ENCODE peak calls at places on chromosomes 16 and 17, in nine cellular contexts. One of them, this sample, is unnamed.

GRCh38 chr17:82450357-82451106 is at the start of gene CYBC1:
- DNase-seq in H7: peak
- DNase-seq in RPMI7951: peak
- DNase-seq in NCI-H2081: peak
- DNase-seq in EL: peak
- DNase-seq in stimulated activated CD8-positive, alpha-beta memory T cell treated with anti-CD3 and anti-CD28 coated beads, Interleukin-15, amount 100 ng/mL, for 1 hour: peak
- DNase-seq in BJ: peak
- DNase-seq in NCI-H2171 treated with DMSO at 0.1 percent for 48 hours: peak
- DNase-seq in fibroblast of lung: peak
- DNase-seq in this sample: peak

GRCh38 chr16:89130448-89130847 is 36.8 kb downstream of the ACSF3 start:
- DNase-seq in H7: no peak
- DNase-seq in RPMI7951: no peak
- DNase-seq in NCI-H2081: no peak
- DNase-seq in EL: no peak
- DNase-seq in stimulated activated CD8-positive, alpha-beta memory T cell treated with anti-CD3 and anti-CD28 coated beads, Interleukin-15, amount 100 ng/mL, for 1 hour: no peak
- DNase-seq in BJ: no peak
- DNase-seq in NCI-H2171 treated with DMSO at 0.1 percent for 48 hours: no peak
- DNase-seq in fibroblast of lung: no peak
- DNase-seq in this sample: no peak

GRCh38 chr16:84665843-84666242 is 17.5 kb downstream of the KLHL36 start:
- DNase-seq in H7: no peak
- DNase-seq in RPMI7951: no peak
- DNase-seq in NCI-H2081: no peak
- DNase-seq in EL: no peak
- DNase-seq in stimulated activated CD8-positive, alpha-beta memory T cell treated with anti-CD3 and anti-CD28 coated beads, Interleukin-15, amount 100 ng/mL, for 1 hour: no peak
- DNase-seq in BJ: no peak
- DNase-seq in NCI-H2171 treated with DMSO at 0.1 percent for 48 hours: no peak
- DNase-seq in fibroblast of lung: no peak
- DNase-seq in this sample: no peak

GRCh38 chr17:17921192-17922082 is 50.8 kb downstream of the TOM1L2 start:
- DNase-seq in H7: no peak
- DNase-seq in RPMI7951: peak
- DNase-seq in NCI-H2081: no peak
- DNase-seq in EL: peak
- DNase-seq in stimulated activated CD8-positive, alpha-beta memory T cell treated with anti-CD3 and anti-CD28 coated beads, Interleukin-15, amount 100 ng/mL, for 1 hour: no peak
- DNase-seq in BJ: peak
- DNase-seq in NCI-H2171 treated with DMSO at 0.1 percent for 48 hours: peak
- DNase-seq in fibroblast of lung: peak
- DNase-seq in this sample: peak

GRCh38 chr17:13107726-13108235 is 90.0 kb upstream of the ELAC2 start:
- DNase-seq in H7: no peak
- DNase-seq in RPMI7951: no peak
- DNase-seq in NCI-H2081: no peak
- DNase-seq in EL: peak
- DNase-seq in stimulated activated CD8-positive, alpha-beta memory T cell treated with anti-CD3 and anti-CD28 coated beads, Interleukin-15, amount 100 ng/mL, for 1 hour: no peak
- DNase-seq in BJ: no peak
- DNase-seq in NCI-H2171 treated with DMSO at 0.1 percent for 48 hours: no peak
- DNase-seq in fibroblast of lung: no peak
- DNase-seq in this sample: no peak

GRCh38 chr17:38735161-38735997 is 5.2 kb downstream of the CISD3 start:
- DNase-seq in H7: peak
- DNase-seq in RPMI7951: no peak
- DNase-seq in NCI-H2081: peak
- DNase-seq in EL: no peak
- DNase-seq in stimulated activated CD8-positive, alpha-beta memory T cell treated with anti-CD3 and anti-CD28 coated beads, Interleukin-15, amount 100 ng/mL, for 1 hour: peak
- DNase-seq in BJ: no peak
- DNase-seq in NCI-H2171 treated with DMSO at 0.1 percent for 48 hours: peak
- DNase-seq in fibroblast of lung: peak
- DNase-seq in this sample: no peak

GRCh38 chr16:59593256-59593655 is 859.1 kb upstream of the GOT2 start:
- DNase-seq in H7: no peak
- DNase-seq in RPMI7951: peak
- DNase-seq in NCI-H2081: no peak
- DNase-seq in EL: peak
- DNase-seq in stimulated activated CD8-positive, alpha-beta memory T cell treated with anti-CD3 and anti-CD28 coated beads, Interleukin-15, amount 100 ng/mL, for 1 hour: no peak
- DNase-seq in BJ: peak
- DNase-seq in NCI-H2171 treated with DMSO at 0.1 percent for 48 hours: no peak
- DNase-seq in fibroblast of lung: peak
- DNase-seq in this sample: peak

GRCh38 chr16:25108054-25108453 is 3.5 kb upstream of the LCMT1 start:
- DNase-seq in H7: peak
- DNase-seq in RPMI7951: no peak
- DNase-seq in NCI-H2081: peak
- DNase-seq in EL: no peak
- DNase-seq in stimulated activated CD8-positive, alpha-beta memory T cell treated with anti-CD3 and anti-CD28 coated beads, Interleukin-15, amount 100 ng/mL, for 1 hour: no peak
- DNase-seq in BJ: no peak
- DNase-seq in NCI-H2171 treated with DMSO at 0.1 percent for 48 hours: no peak
- DNase-seq in fibroblast of lung: no peak
- DNase-seq in this sample: no peak

GRCh38 chr17:17528696-17529652 is 32.8 kb upstream of the RASD1 start:
- DNase-seq in H7: no peak
- DNase-seq in RPMI7951: no peak
- DNase-seq in NCI-H2081: no peak
- DNase-seq in EL: no peak
- DNase-seq in stimulated activated CD8-positive, alpha-beta memory T cell treated with anti-CD3 and anti-CD28 coated beads, Interleukin-15, amount 100 ng/mL, for 1 hour: no peak
- DNase-seq in BJ: no peak
- DNase-seq in NCI-H2171 treated with DMSO at 0.1 percent for 48 hours: no peak
- DNase-seq in fibroblast of lung: no peak
- DNase-seq in this sample: no peak

GRCh38 chr17:39663340-39663687 is 1.8 kb upstream of the TCAP start:
- DNase-seq in H7: peak
- DNase-seq in RPMI7951: no peak
- DNase-seq in NCI-H2081: no peak
- DNase-seq in EL: no peak
- DNase-seq in stimulated activated CD8-positive, alpha-beta memory T cell treated with anti-CD3 and anti-CD28 coated beads, Interleukin-15, amount 100 ng/mL, for 1 hour: no peak
- DNase-seq in BJ: no peak
- DNase-seq in NCI-H2171 treated with DMSO at 0.1 percent for 48 hours: no peak
- DNase-seq in fibroblast of lung: no peak
- DNase-seq in this sample: no peak

GRCh38 chr17:39845052-39845976 is 18.8 kb downstream of the IKZF3 start:
- DNase-seq in H7: no peak
- DNase-seq in RPMI7951: no peak
- DNase-seq in NCI-H2081: peak
- DNase-seq in EL: no peak
- DNase-seq in stimulated activated CD8-positive, alpha-beta memory T cell treated with anti-CD3 and anti-CD28 coated beads, Interleukin-15, amount 100 ng/mL, for 1 hour: no peak
- DNase-seq in BJ: no peak
- DNase-seq in NCI-H2171 treated with DMSO at 0.1 percent for 48 hours: peak
- DNase-seq in fibroblast of lung: no peak
- DNase-seq in this sample: no peak

GRCh38 chr17:37447641-37448040 is 41.0 kb downstream of the TADA2A start:
- DNase-seq in H7: no peak
- DNase-seq in RPMI7951: peak
- DNase-seq in NCI-H2081: no peak
- DNase-seq in EL: peak
- DNase-seq in stimulated activated CD8-positive, alpha-beta memory T cell treated with anti-CD3 and anti-CD28 coated beads, Interleukin-15, amount 100 ng/mL, for 1 hour: no peak
- DNase-seq in BJ: peak
- DNase-seq in NCI-H2171 treated with DMSO at 0.1 percent for 48 hours: no peak
- DNase-seq in fibroblast of lung: peak
- DNase-seq in this sample: no peak

GRCh38 chr17:74816883-74817620 is 40.9 kb upstream of the NAT9 start:
- DNase-seq in H7: peak
- DNase-seq in RPMI7951: no peak
- DNase-seq in NCI-H2081: no peak
- DNase-seq in EL: no peak
- DNase-seq in stimulated activated CD8-positive, alpha-beta memory T cell treated with anti-CD3 and anti-CD28 coated beads, Interleukin-15, amount 100 ng/mL, for 1 hour: no peak
- DNase-seq in BJ: no peak
- DNase-seq in NCI-H2171 treated with DMSO at 0.1 percent for 48 hours: peak
- DNase-seq in fibroblast of lung: no peak
- DNase-seq in this sample: no peak

GRCh38 chr17:41322903-41323895 is 7.7 kb upstream of the KRTAP17-1 start:
- DNase-seq in H7: no peak
- DNase-seq in RPMI7951: no peak
- DNase-seq in NCI-H2081: no peak
- DNase-seq in EL: peak
- DNase-seq in stimulated activated CD8-positive, alpha-beta memory T cell treated with anti-CD3 and anti-CD28 coated beads, Interleukin-15, amount 100 ng/mL, for 1 hour: no peak
- DNase-seq in BJ: no peak
- DNase-seq in NCI-H2171 treated with DMSO at 0.1 percent for 48 hours: no peak
- DNase-seq in fibroblast of lung: no peak
- DNase-seq in this sample: no peak

GRCh38 chr17:45121055-45121454 is 11.3 kb downstream of the PLCD3 start:
- DNase-seq in H7: peak
- DNase-seq in RPMI7951: no peak
- DNase-seq in NCI-H2081: no peak
- DNase-seq in EL: no peak
- DNase-seq in stimulated activated CD8-positive, alpha-beta memory T cell treated with anti-CD3 and anti-CD28 coated beads, Interleukin-15, amount 100 ng/mL, for 1 hour: no peak
- DNase-seq in BJ: no peak
- DNase-seq in NCI-H2171 treated with DMSO at 0.1 percent for 48 hours: no peak
- DNase-seq in fibroblast of lung: no peak
- DNase-seq in this sample: no peak

GRCh38 chr17:72462814-72463213 is 342.0 kb downstream of the SOX9 start:
- DNase-seq in H7: no peak
- DNase-seq in RPMI7951: no peak
- DNase-seq in NCI-H2081: no peak
- DNase-seq in EL: no peak
- DNase-seq in stimulated activated CD8-positive, alpha-beta memory T cell treated with anti-CD3 and anti-CD28 coated beads, Interleukin-15, amount 100 ng/mL, for 1 hour: no peak
- DNase-seq in BJ: no peak
- DNase-seq in NCI-H2171 treated with DMSO at 0.1 percent for 48 hours: no peak
- DNase-seq in fibroblast of lung: no peak
- DNase-seq in this sample: no peak

GRCh38 chr17:71398706-71399620 is 721.9 kb upstream of the SOX9 start:
- DNase-seq in H7: peak
- DNase-seq in RPMI7951: no peak
- DNase-seq in NCI-H2081: no peak
- DNase-seq in EL: no peak
- DNase-seq in stimulated activated CD8-positive, alpha-beta memory T cell treated with anti-CD3 and anti-CD28 coated beads, Interleukin-15, amount 100 ng/mL, for 1 hour: no peak
- DNase-seq in BJ: no peak
- DNase-seq in NCI-H2171 treated with DMSO at 0.1 percent for 48 hours: peak
- DNase-seq in fibroblast of lung: peak
- DNase-seq in this sample: no peak

GRCh38 chr16:2260250-2260649 is 7.7 kb downstream of the RNPS1 start:
- DNase-seq in H7: no peak
- DNase-seq in RPMI7951: no peak
- DNase-seq in NCI-H2081: no peak
- DNase-seq in EL: no peak
- DNase-seq in stimulated activated CD8-positive, alpha-beta memory T cell treated with anti-CD3 and anti-CD28 coated beads, Interleukin-15, amount 100 ng/mL, for 1 hour: no peak
- DNase-seq in BJ: no peak
- DNase-seq in NCI-H2171 treated with DMSO at 0.1 percent for 48 hours: no peak
- DNase-seq in fibroblast of lung: no peak
- DNase-seq in this sample: no peak